ENCODE peak calls at places on chromosomes 16 and 17, in four cellular contexts. B, C, Z and X are unnamed samples.

GRCh38 chr17:8632087-8632486 is 1.6 kb upstream of the MYH10 start:
- DNase-seq in B (no peak), C (no peak), Z (no peak), X (peak)

GRCh38 chr17:34269969-34270368 is at the start of gene CCL7:
- DNase-seq in B (no peak), C (no peak), Z (no peak), X (no peak)

GRCh38 chr17:61536417-61536955 is 54.5 kb downstream of the NACA2 start:
- DNase-seq in B (no peak), C (no peak), Z (no peak), X (no peak)

GRCh38 chr16:12337776-12338655 is 361.5 kb downstream of the SNX29 start:
- DNase-seq in B (no peak), C (no peak), Z (no peak), X (no peak)

GRCh38 chr17:57911834-57912673 is 43.2 kb downstream of the CUEDC1 start:
- DNase-seq in B (peak), C (peak), Z (peak), X (no peak)

GRCh38 chr16:50025544-50025931 is 513 bp downstream of the CNEP1R1 start:
- DNase-seq in B (peak), C (no peak), Z (no peak), X (peak)

GRCh38 chr16:77191259-77191969 is 424 bp downstream of the MON1B start:
- DNase-seq in B (no peak), C (no peak), Z (no peak), X (no peak)

GRCh38 chr17:58083491-58084316 is 485 bp downstream of the DYNLL2 start:
- DNase-seq in B (peak), C (no peak), Z (no peak), X (peak)

GRCh38 chr16:50265260-50265659 is 1.1 kb upstream of the ADCY7 start:
- DNase-seq in B (peak), C (no peak), Z (peak), X (no peak)

GRCh38 chr17:45307290-45308015 is 9.4 kb downstream of the MAP3K14 start:
- DNase-seq in B (no peak), C (no peak), Z (peak), X (no peak)

GRCh38 chr16:57984443-57985203 is 13.7 kb upstream of the CNGB1 start:
- DNase-seq in B (peak), C (peak), Z (no peak), X (peak)

GRCh38 chr17:79921411-79922160 is 82.3 kb upstream of the CBX4 start:
- DNase-seq in B (no peak), C (no peak), Z (no peak), X (no peak)

GRCh38 chr17:41959336-41960095 is 7.1 kb upstream of the CNP start:
- DNase-seq in B (no peak), C (no peak), Z (peak), X (peak)

GRCh38 chr16:81964808-81965207 is 46.5 kb downstream of the SDR42E1 start:
- DNase-seq in B (no peak), C (no peak), Z (no peak), X (no peak)

GRCh38 chr17:5789443-5789842 is 205.1 kb upstream of the NLRP1 start:
- DNase-seq in B (no peak), C (no peak), Z (no peak), X (no peak)

GRCh38 chr16:57140866-57141668 is 44.8 kb downstream of the PSME3IP1 start:
- DNase-seq in B (peak), C (no peak), Z (no peak), X (no peak)

GRCh38 chr17:19332371-19333131 is 30.0 kb downstream of the B9D1 start:
- DNase-seq in B (peak), C (peak), Z (no peak), X (no peak)